ENCODE peak calls at places on chromosome 19, in four cellular contexts. One of them, this sample, is unnamed.

GRCh38 chr19:648904-649733 is 9.4 kb downstream of the FGF22 start:
- DNase-seq in IMR-90: no peak
- DNase-seq in H1: no peak
- DNase-seq in H9: no peak
- DNase-seq in this sample: no peak

GRCh38 chr19:35939307-35940077 is 3.3 kb downstream of the LRFN3 start:
- DNase-seq in IMR-90: no peak
- DNase-seq in H1: no peak
- DNase-seq in H9: no peak
- DNase-seq in this sample: no peak

GRCh38 chr19:19191920-19192882 is at the start of the genes BORCS8 and RFXANK:
- DNase-seq in IMR-90: peak; percentile 98
- DNase-seq in H1: peak; percentile 97
- DNase-seq in H9: peak; percentile 99
- DNase-seq in this sample: peak; percentile 100

GRCh38 chr19:28394705-28395104 is 818.2 kb downstream of the UQCRFS1 start:
- DNase-seq in IMR-90: no peak
- DNase-seq in H1: no peak
- DNase-seq in H9: no peak
- DNase-seq in this sample: no peak

GRCh38 chr19:18967358-18968146 is 26.5 kb upstream of the HOMER3 start:
- DNase-seq in IMR-90: peak; percentile 32
- DNase-seq in H1: no peak
- DNase-seq in H9: no peak
- DNase-seq in this sample: no peak

GRCh38 chr19:19461671-19462622 is 53.4 kb downstream of the TSSK6 start:
- DNase-seq in IMR-90: no peak
- DNase-seq in H1: peak; percentile 88
- DNase-seq in H9: peak; percentile 97
- DNase-seq in this sample: peak; percentile 96

GRCh38 chr19:3855321-3855720 is 13.5 kb downstream of the ZFR2 start:
- DNase-seq in IMR-90: no peak
- DNase-seq in H1: no peak
- DNase-seq in H9: no peak
- DNase-seq in this sample: no peak

GRCh38 chr19:15297416-15298224 is 34.7 kb downstream of the BRD4 start:
- DNase-seq in IMR-90: peak; percentile 83
- DNase-seq in H1: no peak
- DNase-seq in H9: no peak
- DNase-seq in this sample: peak; percentile 90

GRCh38 chr19:53906211-53907192 is 2.6 kb upstream of the CACNG7 start:
- DNase-seq in IMR-90: no peak
- DNase-seq in H1: peak; percentile 97
- DNase-seq in H9: peak; percentile 73
- DNase-seq in this sample: no peak

GRCh38 chr19:31023038-31023437 is 326.2 kb downstream of the TSHZ3 start:
- DNase-seq in IMR-90: no peak
- DNase-seq in H1: no peak
- DNase-seq in H9: no peak
- DNase-seq in this sample: peak; percentile 35

GRCh38 chr19:54429545-54430227 is 14.4 kb downstream of the TTYH1 start:
- DNase-seq in IMR-90: no peak
- DNase-seq in H1: peak; percentile 59
- DNase-seq in H9: no peak
- DNase-seq in this sample: no peak

GRCh38 chr19:44807652-44808462 is 1.0 kb upstream of the BCAM start:
- DNase-seq in IMR-90: peak; percentile 34
- DNase-seq in H1: no peak
- DNase-seq in H9: peak; percentile 99
- DNase-seq in this sample: peak; percentile 95

GRCh38 chr19:4327252-4327876 is 11.3 kb downstream of the STAP2 start:
- DNase-seq in IMR-90: peak; percentile 13
- DNase-seq in H1: peak; percentile 98
- DNase-seq in H9: peak; percentile 96
- DNase-seq in this sample: peak; percentile 95

GRCh38 chr19:17848598-17849292 is 963 bp upstream of the JAK3 start:
- DNase-seq in IMR-90: no peak
- DNase-seq in H1: no peak
- DNase-seq in H9: no peak
- DNase-seq in this sample: no peak

GRCh38 chr19:12938536-12939291 is at the start of gene CALR:
- DNase-seq in IMR-90: no peak
- DNase-seq in H1: no peak
- DNase-seq in H9: no peak
- DNase-seq in this sample: peak; percentile 53

GRCh38 chr19:12937243-12938053 is 961 bp upstream of the CALR start:
- DNase-seq in IMR-90: no peak
- DNase-seq in H1: peak; percentile 77
- DNase-seq in H9: peak; percentile 77
- DNase-seq in this sample: peak; percentile 90

GRCh38 chr19:12938054-12938535 is 314 bp upstream of the CALR start:
- DNase-seq in IMR-90: peak; percentile 99
- DNase-seq in H1: peak; percentile 98
- DNase-seq in H9: peak; percentile 98
- DNase-seq in this sample: peak; percentile 99

GRCh38 chr19:12935071-12935470 is 1.6 kb upstream of the FARSA start:
- DNase-seq in IMR-90: no peak
- DNase-seq in H1: no peak
- DNase-seq in H9: no peak
- DNase-seq in this sample: no peak

GRCh38 chr19:12936582-12936981 is 1.8 kb upstream of the CALR start:
- DNase-seq in IMR-90: no peak
- DNase-seq in H1: no peak
- DNase-seq in H9: no peak
- DNase-seq in this sample: no peak
- H4K5ac ChIP-seq in IMR-90: no peak overlapping the region
- H4K5ac ChIP-seq in H1: no peak overlapping the region
- H4K5ac ChIP-seq in H9: no peak overlapping the region
- H4K5ac ChIP-seq in this sample: no peak overlapping the region

DNA sequence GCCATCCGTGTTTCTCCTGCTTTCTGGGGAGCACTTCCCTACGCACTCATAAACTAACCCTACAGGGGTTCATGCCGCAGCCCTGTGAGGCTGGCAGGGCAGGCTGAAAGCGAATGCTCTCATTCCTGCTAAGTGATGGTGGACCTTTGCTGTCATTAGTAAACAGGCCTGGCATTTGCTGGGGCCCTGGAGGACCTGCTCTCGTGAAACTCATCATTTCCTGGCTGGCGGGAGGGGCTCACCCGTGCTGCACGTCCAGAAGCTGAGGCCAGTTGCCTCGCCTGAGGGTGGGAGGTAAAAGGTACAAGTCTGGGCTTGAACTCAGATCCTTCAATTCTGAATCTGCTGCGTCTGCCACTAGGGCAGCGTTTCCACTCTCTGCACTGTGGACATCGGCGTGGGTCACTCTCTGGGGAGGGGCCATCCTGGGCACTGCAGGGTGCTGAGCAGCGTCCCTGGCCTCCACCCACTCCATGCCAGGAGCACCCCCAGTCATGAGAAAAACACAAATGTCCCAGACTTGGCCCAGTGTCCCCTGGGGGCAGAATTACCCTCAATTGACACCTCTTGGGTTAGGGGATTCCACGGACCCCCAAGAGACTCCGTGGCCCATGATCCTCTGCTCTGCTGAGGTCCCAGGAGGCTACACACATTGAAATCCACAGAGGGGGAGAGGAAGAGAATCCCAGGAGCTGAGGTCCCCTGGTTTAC is 7.0 kb downstream of the MOB3A start:
- DNase-seq in IMR-90: peak; percentile 36
- DNase-seq in H1: no peak
- DNase-seq in H9: no peak
- DNase-seq in this sample: no peak
- H2BK120ac ChIP-seq in IMR-90: no peak overlapping the region
- H2BK120ac ChIP-seq in H1: no peak overlapping the region
- H2BK120ac ChIP-seq in H9: peak overlapping the region; percentile 41
- H2BK120ac ChIP-seq in this sample: no peak overlapping the region

GRCh38 chr19:13064092-13064489 is 38.6 kb downstream of the LYL1 start:
- DNase-seq in IMR-90: no peak
- DNase-seq in H1: no peak
- DNase-seq in H9: no peak
- DNase-seq in this sample: no peak
- H4K5ac ChIP-seq in IMR-90: no peak overlapping the region
- H4K5ac ChIP-seq in H1: no peak overlapping the region
- H4K5ac ChIP-seq in H9: no peak overlapping the region
- H4K5ac ChIP-seq in this sample: no peak overlapping the region

GRCh38 chr19:41866284-41866683 is 6.2 kb downstream of the RPS19 start:
- DNase-seq in IMR-90: no peak
- DNase-seq in H1: no peak
- DNase-seq in H9: no peak
- DNase-seq in this sample: no peak
- H2BK120ac ChIP-seq in IMR-90: no peak overlapping the region
- H2BK120ac ChIP-seq in H1: no peak overlapping the region
- H2BK120ac ChIP-seq in H9: no peak overlapping the region
- H2BK120ac ChIP-seq in this sample: no peak overlapping the region

DNA sequence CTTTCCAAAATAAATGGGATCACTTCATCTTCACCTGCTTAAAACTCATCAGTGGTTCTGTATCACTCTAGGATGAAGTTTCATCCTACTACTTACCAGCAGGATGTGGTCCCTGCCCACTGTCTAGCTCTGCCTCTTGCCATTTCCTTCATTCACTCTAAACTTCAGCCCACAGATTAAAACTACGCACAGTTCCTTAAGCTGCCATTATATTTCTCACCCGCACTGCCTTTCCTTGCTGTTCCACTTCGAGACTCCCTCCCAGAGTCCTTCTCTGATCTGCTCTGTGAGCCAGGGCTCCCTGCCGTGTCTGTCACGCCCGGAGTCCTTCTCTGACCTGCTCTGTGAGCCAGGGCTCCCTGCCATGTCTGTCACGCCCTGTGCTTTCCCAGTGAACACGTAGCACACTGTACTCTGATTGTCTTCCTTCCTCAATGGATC is 52.0 kb upstream of the NPAS1 start:
- DNase-seq in IMR-90: no peak
- DNase-seq in H1: no peak
- DNase-seq in H9: no peak
- DNase-seq in this sample: no peak
- H4K5ac ChIP-seq in IMR-90: peak overlapping the region; percentile 27
- H4K5ac ChIP-seq in H1: no peak overlapping the region
- H4K5ac ChIP-seq in H9: no peak overlapping the region
- H4K5ac ChIP-seq in this sample: no peak overlapping the region

GRCh38 chr19:46446021-46446420 is 17.3 kb upstream of the PNMA8C start:
- DNase-seq in IMR-90: no peak
- DNase-seq in H1: no peak
- DNase-seq in H9: no peak
- DNase-seq in this sample: no peak
- H2BK120ac ChIP-seq in IMR-90: no peak overlapping the region
- H2BK120ac ChIP-seq in H1: no peak overlapping the region
- H2BK120ac ChIP-seq in H9: no peak overlapping the region
- H2BK120ac ChIP-seq in this sample: no peak overlapping the region